ENCODE peak calls at places on chromosomes 16 and 17, in ten cellular contexts. One of them, this sample, is unnamed.
A peak's percentile ranks its signal among the peaks of the same experiment; 100 is the strongest.

GRCh38 chr16:9192746-9193145 is 101.3 kb downstream of the HAPSTR1 start:
- DNase-seq in HCT116: no peak
- DNase-seq in stimulated activated CD8-positive, alpha-beta memory T cell treated with anti-CD3 and anti-CD28 coated beads, Interleukin-15, amount 100 ng/mL, for 24 hours: no peak
- DNase-seq in T-helper 17 cell: no peak
- DNase-seq in NCI-H2107: no peak
- DNase-seq in activated effector memory CD4-positive, alpha-beta T cell treated with anti-CD3 and anti-CD28 coated beads, Interleukin-2, amount 50 U/mL, for 16 hours: no peak
- DNase-seq in heart left ventricle: no peak
- DNase-seq in Caki2: peak; percentile 19
- DNase-seq in natural killer cell: no peak
- DNase-seq in left lung: no peak
- DNase-seq in this sample: no peak

GRCh38 chr17:42780816-42781638 is 617 bp downstream of the WNK4 start:
- DNase-seq in HCT116: no peak
- DNase-seq in stimulated activated CD8-positive, alpha-beta memory T cell treated with anti-CD3 and anti-CD28 coated beads, Interleukin-15, amount 100 ng/mL, for 24 hours: no peak
- DNase-seq in T-helper 17 cell: no peak
- DNase-seq in NCI-H2107: no peak
- DNase-seq in activated effector memory CD4-positive, alpha-beta T cell treated with anti-CD3 and anti-CD28 coated beads, Interleukin-2, amount 50 U/mL, for 16 hours: no peak
- DNase-seq in heart left ventricle: no peak
- DNase-seq in Caki2: no peak
- DNase-seq in natural killer cell: no peak
- DNase-seq in left lung: no peak
- DNase-seq in this sample: peak; percentile 26

GRCh38 chr17:5201011-5201410 is 9.3 kb upstream of the ZNF594 start:
- DNase-seq in HCT116: no peak
- DNase-seq in stimulated activated CD8-positive, alpha-beta memory T cell treated with anti-CD3 and anti-CD28 coated beads, Interleukin-15, amount 100 ng/mL, for 24 hours: no peak
- DNase-seq in T-helper 17 cell: no peak
- DNase-seq in NCI-H2107: no peak
- DNase-seq in activated effector memory CD4-positive, alpha-beta T cell treated with anti-CD3 and anti-CD28 coated beads, Interleukin-2, amount 50 U/mL, for 16 hours: no peak
- DNase-seq in heart left ventricle: no peak
- DNase-seq in Caki2: no peak
- DNase-seq in natural killer cell: no peak
- DNase-seq in left lung: no peak
- DNase-seq in this sample: no peak

GRCh38 chr17:74113952-74114351 is 89.5 kb upstream of the RPL38 start:
- DNase-seq in HCT116: no peak
- DNase-seq in stimulated activated CD8-positive, alpha-beta memory T cell treated with anti-CD3 and anti-CD28 coated beads, Interleukin-15, amount 100 ng/mL, for 24 hours: no peak
- DNase-seq in T-helper 17 cell: no peak
- DNase-seq in NCI-H2107: no peak
- DNase-seq in activated effector memory CD4-positive, alpha-beta T cell treated with anti-CD3 and anti-CD28 coated beads, Interleukin-2, amount 50 U/mL, for 16 hours: no peak
- DNase-seq in heart left ventricle: no peak
- DNase-seq in Caki2: no peak
- DNase-seq in natural killer cell: no peak
- DNase-seq in left lung: no peak
- DNase-seq in this sample: no peak

GRCh38 chr17:13728751-13729150 is 127.0 kb upstream of the HS3ST3A1 start:
- DNase-seq in HCT116: no peak
- DNase-seq in stimulated activated CD8-positive, alpha-beta memory T cell treated with anti-CD3 and anti-CD28 coated beads, Interleukin-15, amount 100 ng/mL, for 24 hours: no peak
- DNase-seq in T-helper 17 cell: no peak
- DNase-seq in NCI-H2107: no peak
- DNase-seq in activated effector memory CD4-positive, alpha-beta T cell treated with anti-CD3 and anti-CD28 coated beads, Interleukin-2, amount 50 U/mL, for 16 hours: no peak
- DNase-seq in heart left ventricle: no peak
- DNase-seq in Caki2: peak; percentile 12
- DNase-seq in natural killer cell: no peak
- DNase-seq in left lung: no peak
- DNase-seq in this sample: no peak

GRCh38 chr17:836154-836553 is 54.0 kb downstream of the MRM3 start:
- DNase-seq in HCT116: no peak
- DNase-seq in stimulated activated CD8-positive, alpha-beta memory T cell treated with anti-CD3 and anti-CD28 coated beads, Interleukin-15, amount 100 ng/mL, for 24 hours: no peak
- DNase-seq in T-helper 17 cell: no peak
- DNase-seq in NCI-H2107: no peak
- DNase-seq in activated effector memory CD4-positive, alpha-beta T cell treated with anti-CD3 and anti-CD28 coated beads, Interleukin-2, amount 50 U/mL, for 16 hours: no peak
- DNase-seq in heart left ventricle: no peak
- DNase-seq in Caki2: no peak
- DNase-seq in natural killer cell: no peak
- DNase-seq in left lung: peak; percentile 26
- DNase-seq in this sample: no peak

GRCh38 chr17:72516772-72517399 is 396.1 kb downstream of the SOX9 start:
- DNase-seq in HCT116: no peak
- DNase-seq in stimulated activated CD8-positive, alpha-beta memory T cell treated with anti-CD3 and anti-CD28 coated beads, Interleukin-15, amount 100 ng/mL, for 24 hours: no peak
- DNase-seq in T-helper 17 cell: no peak
- DNase-seq in NCI-H2107: no peak
- DNase-seq in activated effector memory CD4-positive, alpha-beta T cell treated with anti-CD3 and anti-CD28 coated beads, Interleukin-2, amount 50 U/mL, for 16 hours: no peak
- DNase-seq in heart left ventricle: no peak
- DNase-seq in Caki2: peak; percentile 67
- DNase-seq in natural killer cell: no peak
- DNase-seq in left lung: no peak
- DNase-seq in this sample: no peak

GRCh38 chr16:50153648-50154368 is 702 bp downstream of the TENT4B start:
- DNase-seq in HCT116: no peak
- DNase-seq in stimulated activated CD8-positive, alpha-beta memory T cell treated with anti-CD3 and anti-CD28 coated beads, Interleukin-15, amount 100 ng/mL, for 24 hours: peak; percentile 15
- DNase-seq in T-helper 17 cell: no peak
- DNase-seq in NCI-H2107: no peak
- DNase-seq in activated effector memory CD4-positive, alpha-beta T cell treated with anti-CD3 and anti-CD28 coated beads, Interleukin-2, amount 50 U/mL, for 16 hours: no peak
- DNase-seq in heart left ventricle: peak; percentile 34
- DNase-seq in Caki2: peak; percentile 20
- DNase-seq in natural killer cell: peak; percentile 53
- DNase-seq in left lung: peak; percentile 90
- DNase-seq in this sample: peak; percentile 37

GRCh38 chr17:50443492-50444051 is 17.6 kb downstream of the ACSF2 start:
- DNase-seq in HCT116: no peak
- DNase-seq in stimulated activated CD8-positive, alpha-beta memory T cell treated with anti-CD3 and anti-CD28 coated beads, Interleukin-15, amount 100 ng/mL, for 24 hours: no peak
- DNase-seq in T-helper 17 cell: no peak
- DNase-seq in NCI-H2107: no peak
- DNase-seq in activated effector memory CD4-positive, alpha-beta T cell treated with anti-CD3 and anti-CD28 coated beads, Interleukin-2, amount 50 U/mL, for 16 hours: no peak
- DNase-seq in heart left ventricle: no peak
- DNase-seq in Caki2: no peak
- DNase-seq in natural killer cell: no peak
- DNase-seq in left lung: no peak
- DNase-seq in this sample: peak; percentile 63

GRCh38 chr16:2815299-2815771 is 1.7 kb upstream of the PRSS21 start:
- DNase-seq in HCT116: no peak
- DNase-seq in stimulated activated CD8-positive, alpha-beta memory T cell treated with anti-CD3 and anti-CD28 coated beads, Interleukin-15, amount 100 ng/mL, for 24 hours: no peak
- DNase-seq in T-helper 17 cell: no peak
- DNase-seq in NCI-H2107: no peak
- DNase-seq in activated effector memory CD4-positive, alpha-beta T cell treated with anti-CD3 and anti-CD28 coated beads, Interleukin-2, amount 50 U/mL, for 16 hours: peak; percentile 50
- DNase-seq in heart left ventricle: no peak
- DNase-seq in Caki2: no peak
- DNase-seq in natural killer cell: no peak
- DNase-seq in left lung: no peak
- DNase-seq in this sample: no peak

GRCh38 chr16:58882292-58882691 is 148.2 kb upstream of the GOT2 start:
- DNase-seq in HCT116: no peak
- DNase-seq in stimulated activated CD8-positive, alpha-beta memory T cell treated with anti-CD3 and anti-CD28 coated beads, Interleukin-15, amount 100 ng/mL, for 24 hours: no peak
- DNase-seq in T-helper 17 cell: no peak
- DNase-seq in NCI-H2107: no peak
- DNase-seq in activated effector memory CD4-positive, alpha-beta T cell treated with anti-CD3 and anti-CD28 coated beads, Interleukin-2, amount 50 U/mL, for 16 hours: no peak
- DNase-seq in heart left ventricle: no peak
- DNase-seq in Caki2: no peak
- DNase-seq in natural killer cell: no peak
- DNase-seq in left lung: no peak
- DNase-seq in this sample: no peak

GRCh38 chr16:17590711-17591654 is 120.2 kb upstream of the XYLT1 start:
- DNase-seq in HCT116: no peak
- DNase-seq in stimulated activated CD8-positive, alpha-beta memory T cell treated with anti-CD3 and anti-CD28 coated beads, Interleukin-15, amount 100 ng/mL, for 24 hours: no peak
- DNase-seq in T-helper 17 cell: peak; percentile 14
- DNase-seq in NCI-H2107: no peak
- DNase-seq in activated effector memory CD4-positive, alpha-beta T cell treated with anti-CD3 and anti-CD28 coated beads, Interleukin-2, amount 50 U/mL, for 16 hours: peak; percentile 74
- DNase-seq in heart left ventricle: no peak
- DNase-seq in Caki2: no peak
- DNase-seq in natural killer cell: peak; percentile 22
- DNase-seq in left lung: no peak
- DNase-seq in this sample: no peak

GRCh38 chr17:17180141-17180603 is 26.0 kb downstream of the PLD6 start:
- DNase-seq in HCT116: no peak
- DNase-seq in stimulated activated CD8-positive, alpha-beta memory T cell treated with anti-CD3 and anti-CD28 coated beads, Interleukin-15, amount 100 ng/mL, for 24 hours: no peak
- DNase-seq in T-helper 17 cell: no peak
- DNase-seq in NCI-H2107: no peak
- DNase-seq in activated effector memory CD4-positive, alpha-beta T cell treated with anti-CD3 and anti-CD28 coated beads, Interleukin-2, amount 50 U/mL, for 16 hours: peak; percentile 70
- DNase-seq in heart left ventricle: no peak
- DNase-seq in Caki2: no peak
- DNase-seq in natural killer cell: no peak
- DNase-seq in left lung: peak; percentile 49
- DNase-seq in this sample: no peak

GRCh38 chr17:78250891-78251772 is 19.7 kb downstream of the TMEM235 start:
- DNase-seq in HCT116: peak; percentile 71
- DNase-seq in stimulated activated CD8-positive, alpha-beta memory T cell treated with anti-CD3 and anti-CD28 coated beads, Interleukin-15, amount 100 ng/mL, for 24 hours: peak; percentile 62
- DNase-seq in T-helper 17 cell: peak; percentile 82
- DNase-seq in NCI-H2107: peak; percentile 63
- DNase-seq in activated effector memory CD4-positive, alpha-beta T cell treated with anti-CD3 and anti-CD28 coated beads, Interleukin-2, amount 50 U/mL, for 16 hours: peak; percentile 94
- DNase-seq in heart left ventricle: peak; percentile 84
- DNase-seq in Caki2: peak; percentile 81
- DNase-seq in natural killer cell: peak; percentile 77
- DNase-seq in left lung: peak; percentile 99
- DNase-seq in this sample: peak; percentile 92

GRCh38 chr16:24887472-24887871 is 41.7 kb downstream of the SLC5A11 start:
- DNase-seq in HCT116: no peak
- DNase-seq in stimulated activated CD8-positive, alpha-beta memory T cell treated with anti-CD3 and anti-CD28 coated beads, Interleukin-15, amount 100 ng/mL, for 24 hours: no peak
- DNase-seq in T-helper 17 cell: no peak
- DNase-seq in NCI-H2107: no peak
- DNase-seq in activated effector memory CD4-positive, alpha-beta T cell treated with anti-CD3 and anti-CD28 coated beads, Interleukin-2, amount 50 U/mL, for 16 hours: no peak
- DNase-seq in heart left ventricle: no peak
- DNase-seq in Caki2: no peak
- DNase-seq in natural killer cell: no peak
- DNase-seq in left lung: no peak
- DNase-seq in this sample: no peak

GRCh38 chr17:18960803-18961511 is 9.0 kb downstream of the SLC5A10 start:
- DNase-seq in HCT116: no peak
- DNase-seq in stimulated activated CD8-positive, alpha-beta memory T cell treated with anti-CD3 and anti-CD28 coated beads, Interleukin-15, amount 100 ng/mL, for 24 hours: peak; percentile 85
- DNase-seq in T-helper 17 cell: peak; percentile 63
- DNase-seq in NCI-H2107: no peak
- DNase-seq in activated effector memory CD4-positive, alpha-beta T cell treated with anti-CD3 and anti-CD28 coated beads, Interleukin-2, amount 50 U/mL, for 16 hours: peak; percentile 92
- DNase-seq in heart left ventricle: peak; percentile 81
- DNase-seq in Caki2: peak; percentile 26
- DNase-seq in natural killer cell: peak; percentile 77
- DNase-seq in left lung: peak; percentile 95
- DNase-seq in this sample: peak; percentile 76

GRCh38 chr17:51035436-51035835 is 85.2 kb downstream of the SPAG9 start:
- DNase-seq in HCT116: no peak
- DNase-seq in stimulated activated CD8-positive, alpha-beta memory T cell treated with anti-CD3 and anti-CD28 coated beads, Interleukin-15, amount 100 ng/mL, for 24 hours: no peak
- DNase-seq in T-helper 17 cell: no peak
- DNase-seq in NCI-H2107: no peak
- DNase-seq in activated effector memory CD4-positive, alpha-beta T cell treated with anti-CD3 and anti-CD28 coated beads, Interleukin-2, amount 50 U/mL, for 16 hours: no peak
- DNase-seq in heart left ventricle: no peak
- DNase-seq in Caki2: no peak
- DNase-seq in natural killer cell: no peak
- DNase-seq in left lung: no peak
- DNase-seq in this sample: peak; percentile 96

GRCh38 chr16:19344980-19345379 is 59.4 kb downstream of the CLEC19A start:
- DNase-seq in HCT116: no peak
- DNase-seq in stimulated activated CD8-positive, alpha-beta memory T cell treated with anti-CD3 and anti-CD28 coated beads, Interleukin-15, amount 100 ng/mL, for 24 hours: no peak
- DNase-seq in T-helper 17 cell: no peak
- DNase-seq in NCI-H2107: no peak
- DNase-seq in activated effector memory CD4-positive, alpha-beta T cell treated with anti-CD3 and anti-CD28 coated beads, Interleukin-2, amount 50 U/mL, for 16 hours: no peak
- DNase-seq in heart left ventricle: no peak
- DNase-seq in Caki2: no peak
- DNase-seq in natural killer cell: no peak
- DNase-seq in left lung: no peak
- DNase-seq in this sample: no peak

GRCh38 chr17:14792751-14793150 is 472.4 kb downstream of the PMP22 start:
- DNase-seq in HCT116: no peak
- DNase-seq in stimulated activated CD8-positive, alpha-beta memory T cell treated with anti-CD3 and anti-CD28 coated beads, Interleukin-15, amount 100 ng/mL, for 24 hours: no peak
- DNase-seq in T-helper 17 cell: no peak
- DNase-seq in NCI-H2107: no peak
- DNase-seq in activated effector memory CD4-positive, alpha-beta T cell treated with anti-CD3 and anti-CD28 coated beads, Interleukin-2, amount 50 U/mL, for 16 hours: no peak
- DNase-seq in heart left ventricle: no peak
- DNase-seq in Caki2: no peak
- DNase-seq in natural killer cell: no peak
- DNase-seq in left lung: no peak
- DNase-seq in this sample: peak; percentile 27

GRCh38 chr17:50631908-50632571 is 2.6 kb upstream of the ABCC3 start:
- DNase-seq in HCT116: no peak
- DNase-seq in stimulated activated CD8-positive, alpha-beta memory T cell treated with anti-CD3 and anti-CD28 coated beads, Interleukin-15, amount 100 ng/mL, for 24 hours: no peak
- DNase-seq in T-helper 17 cell: no peak
- DNase-seq in NCI-H2107: no peak
- DNase-seq in activated effector memory CD4-positive, alpha-beta T cell treated with anti-CD3 and anti-CD28 coated beads, Interleukin-2, amount 50 U/mL, for 16 hours: no peak
- DNase-seq in heart left ventricle: no peak
- DNase-seq in Caki2: no peak
- DNase-seq in natural killer cell: no peak
- DNase-seq in left lung: peak; percentile 34
- DNase-seq in this sample: no peak

GRCh38 chr16:2860826-2861567 is 3.0 kb upstream of the PRSS22 start:
- DNase-seq in HCT116: no peak
- DNase-seq in stimulated activated CD8-positive, alpha-beta memory T cell treated with anti-CD3 and anti-CD28 coated beads, Interleukin-15, amount 100 ng/mL, for 24 hours: no peak
- DNase-seq in T-helper 17 cell: no peak
- DNase-seq in NCI-H2107: no peak
- DNase-seq in activated effector memory CD4-positive, alpha-beta T cell treated with anti-CD3 and anti-CD28 coated beads, Interleukin-2, amount 50 U/mL, for 16 hours: no peak
- DNase-seq in heart left ventricle: no peak
- DNase-seq in Caki2: peak; percentile 70
- DNase-seq in natural killer cell: no peak
- DNase-seq in left lung: no peak
- DNase-seq in this sample: peak; percentile 45

GRCh38 chr17:16919663-16920627 is 52.0 kb downstream of the TNFRSF13B start:
- DNase-seq in HCT116: no peak
- DNase-seq in stimulated activated CD8-positive, alpha-beta memory T cell treated with anti-CD3 and anti-CD28 coated beads, Interleukin-15, amount 100 ng/mL, for 24 hours: no peak
- DNase-seq in T-helper 17 cell: no peak
- DNase-seq in NCI-H2107: no peak
- DNase-seq in activated effector memory CD4-positive, alpha-beta T cell treated with anti-CD3 and anti-CD28 coated beads, Interleukin-2, amount 50 U/mL, for 16 hours: peak; percentile 48
- DNase-seq in heart left ventricle: peak; percentile 10
- DNase-seq in Caki2: no peak
- DNase-seq in natural killer cell: no peak
- DNase-seq in left lung: no peak
- DNase-seq in this sample: no peak